ENCODE peak calls at places on chromosomes 6 and 20, in four cellular contexts. One of them, this sample, is unnamed.

GRCh38 chr20:10565191-10565921 is 108.4 kb downstream of the JAG1 start:
- DNase-seq in H9: no peak
- DNase-seq in NCI-H526 treated with DMSO at 0.1 percent for 48 hours: no peak
- DNase-seq in CD8-positive, alpha-beta T cell: no peak
- DNase-seq in this sample: no peak

GRCh38 chr6:161105408-161105807 is 113.8 kb downstream of the MAP3K4 start:
- DNase-seq in CD8-positive, alpha-beta T cell: no peak
- DNase-seq in NCI-H526 treated with DMSO at 0.1 percent for 48 hours: no peak
- DNase-seq in H9: no peak
- DNase-seq in this sample: no peak

GRCh38 chr6:124190256-124190655 is 386.6 kb downstream of the NKAIN2 start:
- DNase-seq in H9: no peak
- DNase-seq in NCI-H526 treated with DMSO at 0.1 percent for 48 hours: no peak
- DNase-seq in CD8-positive, alpha-beta T cell: no peak
- DNase-seq in this sample: no peak

GRCh38 chr6:95587989-95588388 is 10.7 kb downstream of the MANEA start:
- DNase-seq in NCI-H526 treated with DMSO at 0.1 percent for 48 hours: no peak
- DNase-seq in H9: no peak
- DNase-seq in CD8-positive, alpha-beta T cell: no peak
- DNase-seq in this sample: no peak

GRCh38 chr20:37406010-37406998 is 60.4 kb downstream of the SRC start:
- DNase-seq in CD8-positive, alpha-beta T cell: no peak
- DNase-seq in H9: no peak
- DNase-seq in NCI-H526 treated with DMSO at 0.1 percent for 48 hours: peak; percentile 46
- DNase-seq in this sample: peak; percentile 64

GRCh38 chr6:7129784-7130569 is 22.2 kb downstream of the RREB1 start:
- DNase-seq in CD8-positive, alpha-beta T cell: no peak
- DNase-seq in NCI-H526 treated with DMSO at 0.1 percent for 48 hours: no peak
- DNase-seq in H9: no peak
- DNase-seq in this sample: no peak

GRCh38 chr6:157412780-157413179 is 31.8 kb downstream of the ZDHHC14 start:
- DNase-seq in NCI-H526 treated with DMSO at 0.1 percent for 48 hours: no peak
- DNase-seq in H9: no peak
- DNase-seq in CD8-positive, alpha-beta T cell: no peak
- DNase-seq in this sample: peak; percentile 87

GRCh38 chr6:157274116-157274470 is 49.2 kb downstream of the TMEM242 start:
- DNase-seq in H9: no peak
- DNase-seq in CD8-positive, alpha-beta T cell: no peak
- DNase-seq in NCI-H526 treated with DMSO at 0.1 percent for 48 hours: no peak
- DNase-seq in this sample: no peak

GRCh38 chr6:166627875-166628849 is 1.1 kb upstream of the RPS6KA2 start:
- DNase-seq in CD8-positive, alpha-beta T cell: peak; percentile 58
- DNase-seq in NCI-H526 treated with DMSO at 0.1 percent for 48 hours: peak; percentile 76
- DNase-seq in H9: peak; percentile 68
- DNase-seq in this sample: peak; percentile 45

GRCh38 chr6:36803908-36804307 is 35.3 kb downstream of the CPNE5 start:
- DNase-seq in H9: no peak
- DNase-seq in NCI-H526 treated with DMSO at 0.1 percent for 48 hours: no peak
- DNase-seq in CD8-positive, alpha-beta T cell: no peak
- DNase-seq in this sample: no peak

GRCh38 chr6:158322724-158323560 is 10.7 kb downstream of the TULP4 start:
- DNase-seq in H9: no peak
- DNase-seq in CD8-positive, alpha-beta T cell: no peak
- DNase-seq in NCI-H526 treated with DMSO at 0.1 percent for 48 hours: peak; percentile 43
- DNase-seq in this sample: no peak

GRCh38 chr20:58818585-58819285 is 32.0 kb downstream of the GNAS-AS1 start:
- DNase-seq in NCI-H526 treated with DMSO at 0.1 percent for 48 hours: no peak
- DNase-seq in CD8-positive, alpha-beta T cell: no peak
- DNase-seq in H9: no peak
- DNase-seq in this sample: no peak

GRCh38 chr6:134797400-134798113 is 152.3 kb downstream of the ALDH8A1 start:
- DNase-seq in H9: no peak
- DNase-seq in NCI-H526 treated with DMSO at 0.1 percent for 48 hours: no peak
- DNase-seq in CD8-positive, alpha-beta T cell: no peak
- DNase-seq in this sample: no peak

GRCh38 chr6:113696960-113697359 is 160.2 kb upstream of the MARCKS start:
- DNase-seq in H9: no peak
- DNase-seq in CD8-positive, alpha-beta T cell: no peak
- DNase-seq in NCI-H526 treated with DMSO at 0.1 percent for 48 hours: no peak
- DNase-seq in this sample: no peak

GRCh38 chr20:15005300-15005986 is 668.0 kb upstream of the FLRT3 start:
- DNase-seq in CD8-positive, alpha-beta T cell: no peak
- DNase-seq in H9: no peak
- DNase-seq in NCI-H526 treated with DMSO at 0.1 percent for 48 hours: no peak
- DNase-seq in this sample: no peak

GRCh38 chr6:38975621-38976049 is 72.9 kb upstream of the GLP1R start:
- DNase-seq in NCI-H526 treated with DMSO at 0.1 percent for 48 hours: no peak
- DNase-seq in CD8-positive, alpha-beta T cell: no peak
- DNase-seq in H9: no peak
- DNase-seq in this sample: no peak

GRCh38 chr6:22145294-22145693 is 151.5 kb downstream of the PRL start:
- DNase-seq in H9: no peak
- DNase-seq in NCI-H526 treated with DMSO at 0.1 percent for 48 hours: no peak
- DNase-seq in CD8-positive, alpha-beta T cell: no peak
- DNase-seq in this sample: no peak

GRCh38 chr6:125173341-125173740 is 19.8 kb downstream of the TPD52L1 start:
- DNase-seq in H9: no peak
- DNase-seq in CD8-positive, alpha-beta T cell: no peak
- DNase-seq in NCI-H526 treated with DMSO at 0.1 percent for 48 hours: no peak
- DNase-seq in this sample: no peak

GRCh38 chr20:63620991-63621390 is 5.9 kb downstream of the GMEB2 start:
- DNase-seq in H9: no peak
- DNase-seq in CD8-positive, alpha-beta T cell: no peak
- DNase-seq in NCI-H526 treated with DMSO at 0.1 percent for 48 hours: no peak
- DNase-seq in this sample: no peak

GRCh38 chr6:67112120-67112519 is 1405.1 kb upstream of the EYS start:
- DNase-seq in NCI-H526 treated with DMSO at 0.1 percent for 48 hours: no peak
- DNase-seq in H9: no peak
- DNase-seq in CD8-positive, alpha-beta T cell: no peak
- DNase-seq in this sample: no peak

This sample was measured in cerebellum.